ENCODE peak calls at places on chromosomes 13 and 19, in eight cellular contexts. One of them, this sample, is unnamed.
A peak's percentile ranks its signal among the peaks of the same experiment; 100 is the strongest.

GRCh38 chr13:110557082-110557481 is 4.4 kb downstream of the RAB20 start:
- DNase-seq in K562: no peak
- DNase-seq in transverse colon: no peak
- DNase-seq in sigmoid colon: peak; percentile 38
- DNase-seq in foreskin keratinocyte: no peak
- DNase-seq in A673: no peak
- DNase-seq in psoas muscle: no peak
- DNase-seq in breast epithelium: no peak
- DNase-seq in this sample: no peak

GRCh38 chr13:113589251-113589960 is 4.9 kb downstream of the TFDP1 start:
- DNase-seq in sigmoid colon: no peak
- DNase-seq in transverse colon: peak; percentile 2
- DNase-seq in foreskin keratinocyte: no peak
- DNase-seq in psoas muscle: peak; percentile 31
- DNase-seq in K562: no peak
- DNase-seq in A673: no peak
- DNase-seq in breast epithelium: peak; percentile 40
- DNase-seq in this sample: no peak

GRCh38 chr19:48999481-49000325 is 6.0 kb downstream of the RUVBL2 start:
- DNase-seq in foreskin keratinocyte: peak; percentile 57
- DNase-seq in A673: peak; percentile 89
- DNase-seq in transverse colon: peak; percentile 69
- DNase-seq in sigmoid colon: no peak
- DNase-seq in K562: peak; percentile 60
- DNase-seq in psoas muscle: peak; percentile 78
- DNase-seq in breast epithelium: no peak
- DNase-seq in this sample: peak; percentile 62

GRCh38 chr13:27126877-27127276 is 44.7 kb downstream of the USP12 start:
- DNase-seq in sigmoid colon: no peak
- DNase-seq in breast epithelium: no peak
- DNase-seq in transverse colon: no peak
- DNase-seq in psoas muscle: no peak
- DNase-seq in foreskin keratinocyte: no peak
- DNase-seq in K562: no peak
- DNase-seq in A673: no peak
- DNase-seq in this sample: no peak

GRCh38 chr13:48181482-48182145 is 51.4 kb upstream of the ITM2B start:
- DNase-seq in sigmoid colon: no peak
- DNase-seq in A673: no peak
- DNase-seq in psoas muscle: no peak
- DNase-seq in K562: no peak
- DNase-seq in breast epithelium: no peak
- DNase-seq in foreskin keratinocyte: no peak
- DNase-seq in transverse colon: no peak
- DNase-seq in this sample: no peak

GRCh38 chr13:111324736-111325135 is 4.3 kb downstream of the TEX29 start:
- DNase-seq in A673: no peak
- DNase-seq in sigmoid colon: peak; percentile 8
- DNase-seq in transverse colon: no peak
- DNase-seq in foreskin keratinocyte: no peak
- DNase-seq in K562: no peak
- DNase-seq in psoas muscle: no peak
- DNase-seq in breast epithelium: no peak
- DNase-seq in this sample: no peak

GRCh38 chr19:35621708-35622107 is 7.1 kb upstream of the RBM42 start:
- DNase-seq in sigmoid colon: no peak
- DNase-seq in breast epithelium: no peak
- DNase-seq in psoas muscle: no peak
- DNase-seq in foreskin keratinocyte: no peak
- DNase-seq in K562: no peak
- DNase-seq in transverse colon: no peak
- DNase-seq in A673: no peak
- DNase-seq in this sample: no peak

GRCh38 chr19:409006-409514 is at the start of gene C2CD4C:
- DNase-seq in K562: peak; percentile 68
- DNase-seq in psoas muscle: peak; percentile 48
- DNase-seq in breast epithelium: peak; percentile 48
- DNase-seq in transverse colon: no peak
- DNase-seq in A673: peak; percentile 54
- DNase-seq in foreskin keratinocyte: no peak
- DNase-seq in sigmoid colon: no peak
- DNase-seq in this sample: no peak

GRCh38 chr13:76976488-76976887 is 15.4 kb upstream of the CLN5 start:
- DNase-seq in foreskin keratinocyte: peak; percentile 90
- DNase-seq in A673: no peak
- DNase-seq in transverse colon: no peak
- DNase-seq in breast epithelium: no peak
- DNase-seq in K562: no peak
- DNase-seq in sigmoid colon: no peak
- DNase-seq in psoas muscle: no peak
- DNase-seq in this sample: peak; percentile 87

GRCh38 chr13:74278901-74279300 is 144.7 kb upstream of the KLF12 start:
- DNase-seq in transverse colon: no peak
- DNase-seq in K562: no peak
- DNase-seq in foreskin keratinocyte: peak; percentile 47
- DNase-seq in sigmoid colon: no peak
- DNase-seq in psoas muscle: no peak
- DNase-seq in breast epithelium: no peak
- DNase-seq in A673: no peak
- DNase-seq in this sample: no peak

GRCh38 chr19:21848706-21849105 is 12.7 kb upstream of the ZNF43 start:
- DNase-seq in sigmoid colon: no peak
- DNase-seq in psoas muscle: no peak
- DNase-seq in A673: no peak
- DNase-seq in transverse colon: no peak
- DNase-seq in K562: no peak
- DNase-seq in foreskin keratinocyte: peak; percentile 90
- DNase-seq in breast epithelium: no peak
- DNase-seq in this sample: peak; percentile 12

GRCh38 chr19:11574689-11575088 is 2.8 kb downstream of the ACP5 start:
- DNase-seq in K562: no peak
- DNase-seq in transverse colon: no peak
- DNase-seq in A673: no peak
- DNase-seq in breast epithelium: no peak
- DNase-seq in psoas muscle: no peak
- DNase-seq in sigmoid colon: no peak
- DNase-seq in foreskin keratinocyte: no peak
- DNase-seq in this sample: no peak

GRCh38 chr19:11578342-11579142 is 1.1 kb upstream of the ACP5 start:
- DNase-seq in foreskin keratinocyte: no peak
- DNase-seq in A673: no peak
- DNase-seq in psoas muscle: no peak
- DNase-seq in sigmoid colon: peak; percentile 80
- DNase-seq in transverse colon: peak; percentile 61
- DNase-seq in breast epithelium: no peak
- DNase-seq in K562: peak; percentile 68
- DNase-seq in this sample: peak; percentile 9

GRCh38 chr19:11576186-11576585 is 1.3 kb downstream of the ACP5 start:
- DNase-seq in breast epithelium: no peak
- DNase-seq in K562: no peak
- DNase-seq in transverse colon: no peak
- DNase-seq in psoas muscle: no peak
- DNase-seq in A673: no peak
- DNase-seq in foreskin keratinocyte: no peak
- DNase-seq in sigmoid colon: no peak
- DNase-seq in this sample: no peak

GRCh38 chr19:11580665-11581418 is 3.4 kb upstream of the ACP5 start:
- DNase-seq in foreskin keratinocyte: no peak
- DNase-seq in A673: no peak
- DNase-seq in K562: no peak
- DNase-seq in psoas muscle: no peak
- DNase-seq in sigmoid colon: no peak
- DNase-seq in breast epithelium: no peak
- DNase-seq in transverse colon: no peak
- DNase-seq in this sample: no peak

GRCh38 chr19:11577451-11578341 is at the start of gene ACP5:
- DNase-seq in psoas muscle: no peak
- DNase-seq in transverse colon: no peak
- DNase-seq in K562: no peak
- DNase-seq in sigmoid colon: no peak
- DNase-seq in breast epithelium: no peak
- DNase-seq in A673: peak; percentile 54
- DNase-seq in foreskin keratinocyte: peak; percentile 80
- DNase-seq in this sample: no peak
- H3K4me1 ChIP-seq in psoas muscle: no peaks in the 10 kb centered on the region
- H3K4me1 ChIP-seq in transverse colon: peaks cover 26% of the 10 kb centered on the region
- H3K4me1 ChIP-seq in K562: peaks cover 44% of the 10 kb centered on the region
- H3K4me1 ChIP-seq in sigmoid colon: peaks cover 8% of the 10 kb centered on the region
- H3K4me1 ChIP-seq in breast epithelium: no peaks in the 10 kb centered on the region
- H3K4me1 ChIP-seq in A673: peaks cover 9% of the 10 kb centered on the region
- H3K4me1 ChIP-seq in foreskin keratinocyte: peaks cover 3% of the 10 kb centered on the region
- H3K4me1 ChIP-seq in this sample: peaks cover 2% of the 10 kb centered on the region

GRCh38 chr19:42115705-42116104 is 16.5 kb downstream of the POU2F2 start:
- DNase-seq in transverse colon: no peak
- DNase-seq in sigmoid colon: no peak
- DNase-seq in psoas muscle: no peak
- DNase-seq in K562: no peak
- DNase-seq in foreskin keratinocyte: no peak
- DNase-seq in A673: no peak
- DNase-seq in breast epithelium: no peak
- DNase-seq in this sample: no peak
- H3K4me1 ChIP-seq in transverse colon: peaks cover 11% of the 10 kb centered on the region
- H3K4me1 ChIP-seq in sigmoid colon: no peaks in the 10 kb centered on the region
- H3K4me1 ChIP-seq in psoas muscle: no peaks in the 10 kb centered on the region
- H3K4me1 ChIP-seq in K562: no peaks in the 10 kb centered on the region
- H3K4me1 ChIP-seq in foreskin keratinocyte: peaks cover 36% of the 10 kb centered on the region
- H3K4me1 ChIP-seq in A673: peaks cover 13% of the 10 kb centered on the region
- H3K4me1 ChIP-seq in breast epithelium: no peaks in the 10 kb centered on the region
- H3K4me1 ChIP-seq in this sample: peaks cover 32% of the 10 kb centered on the region

GRCh38 chr19:47520839-47521238 is 6.0 kb upstream of the NAPA start:
- DNase-seq in psoas muscle: peak; percentile 23
- DNase-seq in A673: no peak
- DNase-seq in sigmoid colon: no peak
- DNase-seq in K562: no peak
- DNase-seq in foreskin keratinocyte: no peak
- DNase-seq in breast epithelium: no peak
- DNase-seq in transverse colon: no peak
- DNase-seq in this sample: no peak
- H3K4me1 ChIP-seq in psoas muscle: peaks cover 5% of the 10 kb centered on the region
- H3K4me1 ChIP-seq in A673: peaks cover 1% of the 10 kb centered on the region
- H3K4me1 ChIP-seq in sigmoid colon: peaks cover 11% of the 10 kb centered on the region
- H3K4me1 ChIP-seq in K562: peaks cover 8% of the 10 kb centered on the region
- H3K4me1 ChIP-seq in foreskin keratinocyte: no peaks in the 10 kb centered on the region
- H3K4me1 ChIP-seq in breast epithelium: no peaks in the 10 kb centered on the region
- H3K4me1 ChIP-seq in transverse colon: peaks cover 25% of the 10 kb centered on the region
- H3K4me1 ChIP-seq in this sample: no peaks in the 10 kb centered on the region

DNA sequence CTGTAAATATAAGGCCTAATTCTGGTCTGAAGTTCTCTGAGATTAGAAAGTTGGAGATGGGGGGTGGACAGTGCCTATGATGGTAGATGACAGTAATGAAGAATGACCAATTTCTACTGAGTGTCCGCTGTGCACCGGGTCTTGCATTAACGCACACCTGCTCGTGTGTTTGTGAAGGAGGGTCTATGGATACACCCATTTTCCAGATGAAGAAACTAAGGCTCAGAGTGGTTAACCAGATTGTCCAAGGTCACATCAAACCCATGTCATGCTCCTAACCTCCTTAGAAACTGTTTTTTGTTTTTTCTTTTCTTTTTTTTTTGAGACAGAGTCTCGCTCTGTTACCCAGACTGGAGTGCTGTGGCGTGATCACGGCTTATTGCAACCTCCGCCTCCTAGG is 13.7 kb downstream of the AXL start:
- DNase-seq in psoas muscle: no peak
- DNase-seq in breast epithelium: no peak
- DNase-seq in sigmoid colon: no peak
- DNase-seq in foreskin keratinocyte: no peak
- DNase-seq in K562: no peak
- DNase-seq in A673: no peak
- DNase-seq in transverse colon: no peak
- DNase-seq in this sample: no peak
- H3K4me1 ChIP-seq in psoas muscle: no peaks in the 10 kb centered on the region
- H3K4me1 ChIP-seq in breast epithelium: no peaks in the 10 kb centered on the region
- H3K4me1 ChIP-seq in sigmoid colon: peaks cover 3% of the 10 kb centered on the region
- H3K4me1 ChIP-seq in foreskin keratinocyte: no peaks in the 10 kb centered on the region
- H3K4me1 ChIP-seq in K562: no peaks in the 10 kb centered on the region
- H3K4me1 ChIP-seq in A673: no peaks in the 10 kb centered on the region
- H3K4me1 ChIP-seq in transverse colon: no peaks in the 10 kb centered on the region
- H3K4me1 ChIP-seq in this sample: peaks cover 6% of the 10 kb centered on the region

GRCh38 chr19:10764340-10764894 is 46.5 kb downstream of the DNM2 start:
- DNase-seq in foreskin keratinocyte: no peak
- DNase-seq in breast epithelium: no peak
- DNase-seq in K562: no peak
- DNase-seq in psoas muscle: no peak
- DNase-seq in transverse colon: peak; percentile 89
- DNase-seq in A673: no peak
- DNase-seq in sigmoid colon: no peak
- DNase-seq in this sample: no peak

GRCh38 chr19:10763828-10764339 is 46.0 kb downstream of the DNM2 start:
- DNase-seq in psoas muscle: no peak
- DNase-seq in sigmoid colon: no peak
- DNase-seq in A673: no peak
- DNase-seq in K562: no peak
- DNase-seq in transverse colon: no peak
- DNase-seq in foreskin keratinocyte: no peak
- DNase-seq in breast epithelium: no peak
- DNase-seq in this sample: no peak

GRCh38 chr19:10761443-10762242 is 43.8 kb downstream of the DNM2 start:
- DNase-seq in K562: no peak
- DNase-seq in foreskin keratinocyte: no peak
- DNase-seq in A673: no peak
- DNase-seq in breast epithelium: no peak
- DNase-seq in transverse colon: peak; percentile 61
- DNase-seq in sigmoid colon: no peak
- DNase-seq in psoas muscle: no peak
- DNase-seq in this sample: no peak

GRCh38 chr19:10762656-10763055 is 44.8 kb downstream of the DNM2 start:
- DNase-seq in A673: no peak
- DNase-seq in K562: no peak
- DNase-seq in breast epithelium: no peak
- DNase-seq in psoas muscle: no peak
- DNase-seq in foreskin keratinocyte: no peak
- DNase-seq in transverse colon: peak; percentile 81
- DNase-seq in sigmoid colon: no peak
- DNase-seq in this sample: no peak

DNA sequence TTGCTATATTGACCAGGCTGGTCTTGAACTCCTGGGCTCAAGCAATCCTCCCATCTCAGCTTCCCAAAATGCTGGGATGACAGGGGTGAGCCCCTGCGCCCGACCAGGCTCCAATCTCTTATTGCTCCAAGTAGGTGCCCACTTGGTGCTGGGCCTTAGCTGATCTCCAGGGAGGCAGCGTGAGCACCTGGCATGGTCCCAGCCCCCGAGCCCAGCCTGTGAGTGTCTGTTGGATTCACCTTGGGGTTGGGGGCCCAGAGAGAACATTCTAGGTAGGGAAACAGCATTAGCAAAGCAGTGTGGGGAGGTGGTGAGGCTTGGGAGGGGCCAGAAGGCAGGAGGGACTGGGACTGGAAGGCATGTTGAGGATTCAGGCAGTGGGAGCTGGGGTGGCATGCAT is 45.5 kb downstream of the DNM2 start:
- DNase-seq in psoas muscle: no peak
- DNase-seq in transverse colon: no peak
- DNase-seq in sigmoid colon: no peak
- DNase-seq in foreskin keratinocyte: no peak
- DNase-seq in breast epithelium: no peak
- DNase-seq in K562: no peak
- DNase-seq in A673: no peak
- DNase-seq in this sample: no peak
- H3K4me1 ChIP-seq in psoas muscle: peaks cover 38% of the 10 kb centered on the region
- H3K4me1 ChIP-seq in transverse colon: peaks cover 96% of the 10 kb centered on the region
- H3K4me1 ChIP-seq in sigmoid colon: peaks cover 35% of the 10 kb centered on the region
- H3K4me1 ChIP-seq in foreskin keratinocyte: peaks cover 12% of the 10 kb centered on the region
- H3K4me1 ChIP-seq in breast epithelium: peaks cover 8% of the 10 kb centered on the region
- H3K4me1 ChIP-seq in K562: peaks cover 3% of the 10 kb centered on the region
- H3K4me1 ChIP-seq in A673: peaks cover 27% of the 10 kb centered on the region
- H3K4me1 ChIP-seq in this sample: peaks cover 9% of the 10 kb centered on the region